ENCODE peak calls at places on chromosomes 3 and 15, in six cellular contexts. One of them, this sample, is unnamed.

GRCh38 chr15:70029297-70029701 is 68.4 kb downstream of the TLE3 start:
- DNase-seq in H9: no peak
- DNase-seq in IMR-90: no peak
- DNase-seq in neuronal stem cell: no peak
- DNase-seq in trophoblast cell: no peak
- DNase-seq in H1: no peak
- DNase-seq in this sample: no peak

GRCh38 chr3:52904552-52904951 is 7.2 kb upstream of the STIMATE start:
- DNase-seq in H9: no peak
- DNase-seq in IMR-90: no peak
- DNase-seq in neuronal stem cell: no peak
- DNase-seq in trophoblast cell: no peak
- DNase-seq in H1: no peak
- DNase-seq in this sample: no peak

GRCh38 chr3:153572165-153572564 is 410.1 kb downstream of the RAP2B start:
- DNase-seq in H9: no peak
- DNase-seq in IMR-90: no peak
- DNase-seq in neuronal stem cell: no peak
- DNase-seq in trophoblast cell: no peak
- DNase-seq in H1: no peak
- DNase-seq in this sample: no peak

GRCh38 chr3:114496874-114497273 is 203.0 kb downstream of the TIGIT start:
- DNase-seq in H9: no peak
- DNase-seq in IMR-90: peak; percentile 37
- DNase-seq in neuronal stem cell: no peak
- DNase-seq in trophoblast cell: peak; percentile 83
- DNase-seq in H1: no peak
- DNase-seq in this sample: peak; percentile 61

GRCh38 chr15:65305144-65305758 is 774 bp downstream of the RNU5B-1 start:
- DNase-seq in H9: no peak
- DNase-seq in IMR-90: no peak
- DNase-seq in neuronal stem cell: no peak
- DNase-seq in trophoblast cell: no peak
- DNase-seq in H1: no peak
- DNase-seq in this sample: peak; percentile 99

GRCh38 chr15:43266834-43267233 is at the start of gene TGM5:
- DNase-seq in H9: no peak
- DNase-seq in IMR-90: no peak
- DNase-seq in neuronal stem cell: no peak
- DNase-seq in trophoblast cell: no peak
- DNase-seq in H1: no peak
- DNase-seq in this sample: no peak

GRCh38 chr15:57353317-57353804 is 22.9 kb upstream of the CGNL1 start:
- DNase-seq in H9: no peak
- DNase-seq in IMR-90: no peak
- DNase-seq in neuronal stem cell: no peak
- DNase-seq in trophoblast cell: no peak
- DNase-seq in H1: no peak
- DNase-seq in this sample: no peak

GRCh38 chr15:59792359-59792758 is 103.2 kb upstream of the BNIP2 start:
- DNase-seq in H9: peak; percentile 29
- DNase-seq in IMR-90: no peak
- DNase-seq in neuronal stem cell: no peak
- DNase-seq in trophoblast cell: no peak
- DNase-seq in H1: no peak
- DNase-seq in this sample: no peak

GRCh38 chr15:57580866-57581265 is 10.8 kb upstream of the MYZAP start:
- DNase-seq in H9: no peak
- DNase-seq in IMR-90: no peak
- DNase-seq in neuronal stem cell: no peak
- DNase-seq in trophoblast cell: no peak
- DNase-seq in H1: no peak
- DNase-seq in this sample: no peak

GRCh38 chr15:70319466-70319865 is 221.7 kb upstream of the TLE3 start:
- DNase-seq in H9: no peak
- DNase-seq in IMR-90: no peak
- DNase-seq in neuronal stem cell: no peak
- DNase-seq in trophoblast cell: no peak
- DNase-seq in H1: no peak
- DNase-seq in this sample: no peak

DNA sequence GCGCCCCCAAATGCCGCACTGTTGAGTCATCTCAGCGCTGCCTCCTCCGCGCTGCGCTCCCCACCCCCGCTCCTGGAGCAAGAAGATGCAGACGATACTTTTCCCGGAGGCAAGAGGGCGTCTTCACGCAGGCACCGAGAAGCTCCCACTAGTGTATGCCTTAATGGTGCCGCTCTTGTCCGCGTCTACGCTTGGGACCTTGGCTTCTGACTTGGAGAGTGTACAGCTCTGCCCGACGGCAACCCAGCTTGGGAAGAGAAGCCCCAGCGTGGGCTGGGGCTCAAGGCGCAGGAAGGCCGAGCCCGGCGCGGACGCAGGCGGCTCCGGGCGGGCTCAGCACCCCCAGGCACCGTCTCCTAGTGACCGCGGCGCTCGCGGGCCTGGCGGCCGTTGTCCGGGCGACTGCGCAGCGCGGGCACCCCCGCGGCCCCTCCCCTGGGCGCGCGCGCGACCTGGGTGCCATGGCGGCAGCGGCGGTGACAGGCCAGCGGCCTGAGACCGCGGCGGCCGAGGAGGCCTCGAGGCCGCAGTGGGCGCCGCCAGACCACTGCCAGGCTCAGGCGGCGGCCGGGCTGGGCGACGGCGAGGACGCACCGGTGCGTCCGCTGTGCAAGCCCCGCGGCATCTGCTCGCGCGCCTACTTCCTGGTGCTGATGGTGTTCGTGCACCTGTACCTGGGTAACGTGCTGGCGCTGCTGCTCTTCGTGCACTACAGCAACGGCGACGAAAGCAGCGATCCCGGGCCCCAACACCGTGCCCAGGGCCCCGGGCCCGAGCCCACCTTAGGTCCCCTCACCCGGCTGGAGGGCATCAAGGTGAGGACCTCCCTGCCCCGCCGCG is at the start of gene P4HTM:
- DNase-seq in H9: peak; percentile 89
- DNase-seq in IMR-90: peak; percentile 93
- DNase-seq in neuronal stem cell: peak; percentile 80
- DNase-seq in trophoblast cell: peak; percentile 46
- DNase-seq in H1: peak; percentile 63
- DNase-seq in this sample: no peak
- H4K8ac ChIP-seq in H9: no peak within 1 kb of the TSS
- H4K8ac ChIP-seq in IMR-90: peak within 1 kb of the TSS; percentile 74
- H4K8ac ChIP-seq in neuronal stem cell: no peak within 1 kb of the TSS
- H4K8ac ChIP-seq in trophoblast cell: peak within 1 kb of the TSS; percentile 72
- H4K8ac ChIP-seq in H1: peak within 1 kb of the TSS; percentile 85
- H4K8ac ChIP-seq in this sample: peak within 1 kb of the TSS; percentile 93

DNA sequence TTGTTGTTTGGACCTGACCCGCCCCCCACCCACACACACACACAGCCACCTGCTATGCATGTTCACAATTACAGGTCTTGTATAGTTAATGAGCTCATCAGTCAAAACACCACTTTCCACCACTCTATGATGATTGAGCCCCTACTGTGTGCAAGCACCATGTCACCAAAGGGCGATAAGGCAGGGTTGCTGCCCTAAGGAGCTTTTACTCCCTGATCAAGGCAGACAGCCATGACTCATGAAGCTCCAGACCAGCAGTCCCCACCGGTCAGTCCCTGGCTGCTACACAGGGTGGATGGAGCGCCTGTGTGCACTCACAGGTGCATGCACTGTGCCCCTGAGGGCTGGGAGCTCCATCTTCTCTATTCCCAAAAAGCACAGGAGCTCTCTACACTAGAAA is 270.6 kb downstream of the CLSTN2 start:
- DNase-seq in H9: no peak
- DNase-seq in IMR-90: no peak
- DNase-seq in neuronal stem cell: no peak
- DNase-seq in trophoblast cell: no peak
- DNase-seq in H1: no peak
- DNase-seq in this sample: no peak
- H3K4ac ChIP-seq in H9: no peak overlapping the region
- H3K4ac ChIP-seq in IMR-90: no peak overlapping the region
- H3K4ac ChIP-seq in neuronal stem cell: no peak overlapping the region
- H3K4ac ChIP-seq in trophoblast cell: no peak overlapping the region
- H3K4ac ChIP-seq in H1: peak overlapping the region; percentile 75
- H3K4ac ChIP-seq in this sample: no peak overlapping the region

DNA sequence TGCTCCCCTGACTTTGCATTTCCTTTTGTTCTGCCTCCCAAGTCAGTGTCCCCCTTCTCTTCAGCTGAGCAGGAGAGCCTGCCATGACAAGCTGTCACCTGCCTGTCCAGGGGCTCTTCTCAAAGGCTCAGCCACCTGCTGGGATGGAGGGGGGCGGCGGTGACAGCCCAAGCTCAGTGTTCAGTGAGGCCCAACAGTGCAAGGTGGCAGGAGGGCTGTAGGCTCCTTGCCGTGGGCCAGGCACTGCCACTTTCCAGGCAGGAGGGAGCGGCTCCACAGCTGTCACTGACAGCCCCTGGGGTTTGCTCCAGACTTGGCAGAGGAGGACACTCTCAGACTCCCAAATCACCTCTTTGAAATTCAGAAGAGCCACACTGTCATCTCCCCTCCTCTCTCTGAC is 443.1 kb downstream of the EPHB1 start:
- DNase-seq in H9: no peak
- DNase-seq in IMR-90: no peak
- DNase-seq in neuronal stem cell: no peak
- DNase-seq in trophoblast cell: no peak
- DNase-seq in H1: no peak
- DNase-seq in this sample: no peak
- H4K91ac ChIP-seq in H9: no peak overlapping the region
- H4K91ac ChIP-seq in IMR-90: no peak overlapping the region
- H4K91ac ChIP-seq in neuronal stem cell: no peak overlapping the region
- H4K91ac ChIP-seq in trophoblast cell: no peak overlapping the region
- H4K91ac ChIP-seq in H1: no peak overlapping the region
- H4K91ac ChIP-seq in this sample: no peak overlapping the region

GRCh38 chr3:129530331-129530761 is 1.9 kb downstream of the RHO start:
- DNase-seq in H9: peak; percentile 45
- DNase-seq in IMR-90: peak; percentile 58
- DNase-seq in neuronal stem cell: no peak
- DNase-seq in trophoblast cell: no peak
- DNase-seq in H1: peak; percentile 17
- DNase-seq in this sample: peak; percentile 28

GRCh38 chr3:129529436-129530210 is 1.2 kb downstream of the RHO start:
- DNase-seq in H9: no peak
- DNase-seq in IMR-90: no peak
- DNase-seq in neuronal stem cell: no peak
- DNase-seq in trophoblast cell: no peak
- DNase-seq in H1: no peak
- DNase-seq in this sample: no peak

GRCh38 chr3:129532261-129532660 is 3.8 kb downstream of the RHO start:
- DNase-seq in H9: no peak
- DNase-seq in IMR-90: no peak
- DNase-seq in neuronal stem cell: no peak
- DNase-seq in trophoblast cell: no peak
- DNase-seq in H1: no peak
- DNase-seq in this sample: no peak

GRCh38 chr3:129528589-129529100 is at the start of gene RHO:
- DNase-seq in H9: no peak
- DNase-seq in IMR-90: no peak
- DNase-seq in neuronal stem cell: no peak
- DNase-seq in trophoblast cell: no peak
- DNase-seq in H1: no peak
- DNase-seq in this sample: no peak

GRCh38 chr3:129530821-129531220 is 2.4 kb downstream of the RHO start:
- DNase-seq in H9: no peak
- DNase-seq in IMR-90: no peak
- DNase-seq in neuronal stem cell: no peak
- DNase-seq in trophoblast cell: no peak
- DNase-seq in H1: no peak
- DNase-seq in this sample: no peak
- H4K8ac ChIP-seq in H9: no peak overlapping the region
- H4K8ac ChIP-seq in IMR-90: no peak overlapping the region
- H4K8ac ChIP-seq in neuronal stem cell: no peak overlapping the region
- H4K8ac ChIP-seq in trophoblast cell: no peak overlapping the region
- H4K8ac ChIP-seq in H1: no peak overlapping the region
- H4K8ac ChIP-seq in this sample: peak overlapping the region; percentile 33

GRCh38 chr3:119305271-119305670 is 11.1 kb downstream of the ARHGAP31 start:
- DNase-seq in H9: no peak
- DNase-seq in IMR-90: no peak
- DNase-seq in neuronal stem cell: no peak
- DNase-seq in trophoblast cell: no peak
- DNase-seq in H1: no peak
- DNase-seq in this sample: peak; percentile 47

GRCh38 chr3:119302697-119303630 is 8.8 kb downstream of the ARHGAP31 start:
- DNase-seq in H9: no peak
- DNase-seq in IMR-90: no peak
- DNase-seq in neuronal stem cell: no peak
- DNase-seq in trophoblast cell: no peak
- DNase-seq in H1: no peak
- DNase-seq in this sample: no peak

GRCh38 chr3:119301662-119302061 is 7.5 kb downstream of the ARHGAP31 start:
- DNase-seq in H9: no peak
- DNase-seq in IMR-90: no peak
- DNase-seq in neuronal stem cell: no peak
- DNase-seq in trophoblast cell: no peak
- DNase-seq in H1: no peak
- DNase-seq in this sample: no peak

GRCh38 chr3:119301001-119301400 is 6.8 kb downstream of the ARHGAP31 start:
- DNase-seq in H9: no peak
- DNase-seq in IMR-90: no peak
- DNase-seq in neuronal stem cell: no peak
- DNase-seq in trophoblast cell: no peak
- DNase-seq in H1: no peak
- DNase-seq in this sample: no peak

DNA sequence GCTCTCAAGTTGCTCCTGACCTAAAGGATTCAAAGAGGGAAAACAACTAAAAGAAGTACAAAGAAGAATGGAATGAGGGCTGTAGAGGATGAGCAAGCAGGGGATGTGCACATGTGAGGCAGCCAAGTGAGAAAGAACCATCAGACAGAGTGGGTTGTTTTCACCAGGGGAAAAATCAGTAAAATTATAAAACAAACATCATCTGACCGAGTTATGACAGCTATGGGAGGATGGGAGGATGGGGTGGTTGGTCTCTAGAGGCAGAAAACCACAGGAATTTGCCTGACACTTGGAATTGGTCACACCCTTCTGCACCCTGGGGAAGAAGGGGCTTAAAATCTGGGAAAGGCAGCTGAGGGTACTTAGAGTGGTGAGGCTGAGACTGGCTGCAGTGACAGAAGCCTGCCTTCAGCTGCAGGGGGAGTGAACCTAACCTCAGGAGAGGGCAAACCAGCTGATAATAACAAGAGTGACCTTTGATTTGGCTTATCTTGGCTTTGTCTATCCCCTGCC is 10.1 kb downstream of the ARHGAP31 start:
- DNase-seq in H9: no peak
- DNase-seq in IMR-90: peak; percentile 73
- DNase-seq in neuronal stem cell: no peak
- DNase-seq in trophoblast cell: no peak
- DNase-seq in H1: no peak
- DNase-seq in this sample: peak; percentile 41
- H3K4ac ChIP-seq in H9: no peak overlapping the region
- H3K4ac ChIP-seq in IMR-90: peak overlapping the region; percentile 57
- H3K4ac ChIP-seq in neuronal stem cell: no peak overlapping the region
- H3K4ac ChIP-seq in trophoblast cell: no peak overlapping the region
- H3K4ac ChIP-seq in H1: no peak overlapping the region
- H3K4ac ChIP-seq in this sample: no peak overlapping the region